ENCODE peak calls at places on chromosome X, in ten cellular contexts. A is left ventricle myocardium inferior, I is brain microvascular endothelial cell, D is right atrium auricular region, M is upper lobe of right lung, N is A549, O is HFF-Myc, J is SK-N-SH, U is AG04450, H is dorsolateral prefrontal cortex. Q is an unnamed sample.

GRCh38 chrX:118552501-118552900 is 56.9 kb downstream of the DOCK11 start:
- DNase-seq in A (no peak), D (peak), I (peak), N (peak), O (no peak), H (no peak), U (no peak), J (no peak), M (no peak), Q (no peak)

GRCh38 chrX:28920554-28920953 is 333.3 kb downstream of the IL1RAPL1 start:
- DNase-seq in H (no peak), U (no peak), O (no peak), N (no peak), J (no peak), I (no peak), M (no peak), A (no peak), D (no peak), Q (no peak)

GRCh38 chrX:138648570-138648969 is 62.9 kb downstream of the FGF13 start:
- DNase-seq in M (no peak), O (no peak), D (no peak), A (no peak), I (no peak), H (no peak), J (no peak), U (no peak), N (no peak), Q (no peak)

GRCh38 chrX:12304261-12304660 is 166.0 kb downstream of the FRMPD4 start:
- DNase-seq in N (no peak), I (peak), H (no peak), J (no peak), M (no peak), U (no peak), A (no peak), D (no peak), O (no peak), Q (no peak)

GRCh38 chrX:97159916-97160800 is 276.4 kb downstream of the RPA4 start:
- DNase-seq in H (no peak), A (no peak), O (no peak), N (no peak), D (no peak), I (no peak), U (no peak), M (no peak), J (no peak), Q (no peak)

GRCh38 chrX:55326985-55327384 is 62.3 kb upstream of the PAGE3 start:
- DNase-seq in N (no peak), J (no peak), O (no peak), I (no peak), A (no peak), U (no peak), M (no peak), D (no peak), H (no peak), Q (no peak)

GRCh38 chrX:44938111-44938510 is 65.1 kb downstream of the KDM6A start:
- DNase-seq in H (no peak), I (no peak), O (no peak), D (no peak), A (no peak), U (no peak), N (no peak), J (no peak), M (no peak), Q (no peak)

GRCh38 chrX:42219231-42219630 is 295.9 kb upstream of the CASK start:
- DNase-seq in O (no peak), D (no peak), H (no peak), I (no peak), M (no peak), J (no peak), A (no peak), U (no peak), N (no peak), Q (no peak)

GRCh38 chrX:40157228-40158035 is 59.7 kb upstream of the BCOR start:
- DNase-seq in I (no peak), A (no peak), N (no peak), M (no peak), J (no peak), H (no peak), U (no peak), O (no peak), D (no peak), Q (no peak)

GRCh38 chrX:130401415-130402210 is at the start of gene RBMX2:
- DNase-seq in N (peak), D (peak), A (peak), I (peak), M (peak), J (peak), U (peak), O (peak), H (peak), Q (peak)

GRCh38 chrX:97685753-97686152 is 802.0 kb downstream of the RPA4 start:
- DNase-seq in N (peak), U (no peak), M (no peak), O (no peak), A (no peak), I (peak), H (no peak), D (no peak), J (peak), Q (no peak)

GRCh38 chrX:131985526-131986049 is 37.5 kb upstream of the STK26 start:
- DNase-seq in D (no peak), O (no peak), I (no peak), N (no peak), J (no peak), M (no peak), U (no peak), H (no peak), A (no peak), Q (no peak)

GRCh38 chrX:9781941-9782340 is 4.3 kb upstream of the SHROOM2 start:
- DNase-seq in D (no peak), H (no peak), N (no peak), A (no peak), M (no peak), I (no peak), J (no peak), U (no peak), O (no peak), Q (no peak)

GRCh38 chrX:9786839-9787635 is 808 bp downstream of the SHROOM2 start:
- DNase-seq in U (no peak), A (no peak), D (no peak), O (peak), M (peak), J (peak), I (no peak), H (no peak), N (no peak), Q (no peak)

GRCh38 chrX:9785944-9786741 is at the start of gene SHROOM2:
- DNase-seq in D (no peak), I (no peak), M (peak), J (peak), U (no peak), N (no peak), H (no peak), A (no peak), O (no peak), Q (no peak)

GRCh38 chrX:9788908-9789307 is 2.7 kb downstream of the SHROOM2 start:
- DNase-seq in D (no peak), H (no peak), N (no peak), O (no peak), M (no peak), I (no peak), U (peak), J (no peak), A (no peak), Q (no peak)

DNA sequence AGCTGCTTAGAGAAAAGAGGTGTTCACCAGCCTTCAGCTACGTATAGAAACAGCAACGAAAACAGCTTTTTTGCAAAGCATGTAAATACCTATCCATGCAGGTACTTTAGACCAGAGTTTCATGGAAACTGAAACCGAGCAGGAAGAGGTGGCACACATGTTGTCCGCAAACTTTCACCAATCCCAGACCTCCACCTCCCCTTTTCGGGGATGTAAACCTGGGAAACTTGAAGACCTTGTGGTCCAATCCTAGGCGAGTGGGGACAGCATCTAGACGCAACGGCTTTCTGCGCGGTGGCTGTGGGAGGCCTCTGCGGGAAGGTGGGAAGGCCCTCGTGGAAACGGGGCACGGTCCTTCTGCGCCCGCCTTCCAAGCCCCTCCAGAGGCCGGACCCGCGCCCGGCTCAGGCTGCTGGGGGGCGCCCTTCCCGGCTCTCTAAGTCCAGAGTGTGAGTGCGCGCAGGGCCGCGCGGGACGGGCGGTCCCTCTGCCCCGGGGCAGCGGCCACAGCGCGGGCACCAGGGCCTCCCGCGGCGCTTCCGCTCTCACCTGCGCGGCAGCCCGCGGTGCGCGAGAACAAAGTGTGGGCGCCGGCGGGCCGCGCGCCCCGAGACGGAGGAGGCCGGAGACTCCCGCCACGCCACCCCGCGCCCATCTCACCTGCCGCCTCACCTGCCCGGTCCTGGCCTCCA is 831 bp upstream of the SHROOM2 start:
- DNase-seq in N (no peak), J (peak), M (no peak), I (no peak), A (no peak), H (no peak), U (no peak), O (no peak), D (no peak), Q (no peak)
- H3K4me3 ChIP-seq in N (peak), J (peak), M (peak), I (no peak), A (peak), H (no peak), U (peak), O (no peak), D (peak), Q (no peak)

DNA sequence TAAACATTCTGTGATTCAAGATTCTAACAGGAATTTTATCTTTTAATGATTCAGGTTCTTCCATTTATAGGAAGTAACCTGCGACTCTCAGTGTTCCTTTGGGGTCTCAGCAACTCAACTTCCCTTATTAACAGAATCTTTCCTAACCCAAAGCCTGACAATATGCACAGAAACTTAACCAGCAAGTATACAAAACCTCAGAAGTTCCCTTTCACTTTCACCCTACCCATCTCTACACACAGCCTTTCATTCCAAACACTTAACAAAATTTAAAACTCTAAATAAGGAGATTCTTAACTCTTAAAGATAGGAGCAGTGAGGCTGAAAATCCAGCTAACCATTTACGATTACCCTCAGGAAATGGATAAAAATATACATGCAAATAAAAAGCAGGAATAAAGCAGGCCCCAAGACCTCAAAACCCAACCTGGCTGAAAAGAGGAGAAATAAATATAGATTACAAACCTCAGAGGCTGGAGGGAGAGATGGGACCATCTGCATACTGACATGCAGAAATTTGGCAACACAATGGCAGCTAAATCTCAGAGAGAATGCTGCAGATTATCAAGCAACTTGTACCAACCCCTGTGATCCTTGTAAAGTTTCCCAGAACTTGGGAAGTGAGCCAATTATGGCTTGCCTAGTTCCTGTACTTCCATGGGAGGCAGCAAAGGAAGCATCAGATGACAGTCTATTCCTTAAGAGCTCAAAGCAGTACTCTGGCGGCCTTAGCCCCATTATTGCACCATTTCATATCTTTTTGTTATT is 101.0 kb downstream of the ATP11C start:
- DNase-seq in J (no peak), D (no peak), M (no peak), I (peak), O (peak), N (no peak), H (no peak), U (peak), A (no peak), Q (no peak)
- H3K4me3 ChIP-seq in J (no peak), D (no peak), M (no peak), I (no peak), O (no peak), N (no peak), H (no peak), U (no peak), A (no peak), Q (no peak)

GRCh38 chrX:72027024-72027913 is 104.4 kb downstream of the RTL5 start:
- DNase-seq in A (no peak), J (no peak), M (no peak), D (peak), H (no peak), O (no peak), N (no peak), I (no peak), U (no peak), Q (no peak)
- H3K4me3 ChIP-seq in A (no peak), J (no peak), M (no peak), D (no peak), H (no peak), O (peak), N (no peak), I (no peak), U (peak), Q (peak)

GRCh38 chrX:10617964-10618342 is 2.4 kb downstream of the MID1 start:
- DNase-seq in D (no peak), H (no peak), N (peak), M (no peak), A (no peak), J (peak), U (no peak), I (peak), O (no peak), Q (no peak)

GRCh38 chrX:10619311-10620015 is 922 bp downstream of the MID1 start:
- DNase-seq in A (no peak), U (no peak), D (no peak), N (no peak), I (peak), J (peak), H (no peak), M (no peak), O (no peak), Q (no peak)

GRCh38 chrX:10618911-10619310 is 1.5 kb downstream of the MID1 start:
- DNase-seq in H (no peak), N (no peak), U (no peak), I (no peak), O (no peak), M (no peak), J (no peak), D (no peak), A (no peak), Q (no peak)

GRCh38 chrX:10615931-10616780 is 4.2 kb downstream of the MID1 start:
- DNase-seq in N (no peak), I (peak), O (no peak), J (peak), M (no peak), D (no peak), H (no peak), A (no peak), U (no peak), Q (peak)

DNA sequence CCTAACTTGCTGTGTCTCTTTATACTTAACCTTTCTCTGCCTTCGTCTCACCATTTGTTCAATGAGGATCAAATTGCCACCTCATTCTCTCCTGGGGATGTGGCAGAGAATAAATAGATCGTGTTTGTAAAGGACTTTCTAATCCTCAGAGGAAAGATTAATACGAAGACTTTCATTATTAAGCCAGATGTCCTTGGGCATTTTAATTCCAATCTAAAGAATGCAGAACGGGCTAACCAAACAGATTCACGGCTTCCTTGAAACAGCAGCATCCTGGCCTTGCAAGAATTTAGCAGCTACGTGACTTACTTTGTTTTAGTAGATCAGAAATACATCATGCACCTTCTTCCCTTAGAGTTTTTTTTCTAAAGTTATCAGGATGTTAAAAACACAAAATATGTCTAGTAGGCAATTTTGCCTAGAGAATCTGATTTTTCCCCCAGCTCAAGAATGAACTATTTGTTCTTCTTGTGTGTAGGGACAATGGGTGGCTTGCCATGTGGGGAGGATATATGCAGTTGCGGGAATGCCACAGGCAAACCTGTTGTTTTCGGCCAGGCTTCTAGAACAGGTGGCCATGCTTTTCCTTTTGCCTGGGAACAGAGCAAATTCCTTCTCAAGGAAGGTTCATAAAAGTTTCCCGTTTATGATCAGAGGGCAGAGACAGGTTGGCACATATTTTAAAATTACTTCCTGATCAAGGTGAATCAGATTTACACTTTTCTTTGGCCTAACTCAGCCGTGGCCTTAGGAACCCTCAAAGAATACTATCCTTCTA is 3.0 kb downstream of the MID1 start:
- DNase-seq in N (no peak), M (no peak), H (no peak), A (no peak), D (no peak), U (no peak), J (no peak), O (no peak), I (no peak), Q (no peak)
- H3K4me3 ChIP-seq in N (peak), M (peak), H (no peak), A (peak), D (peak), U (peak), J (peak), O (peak), I (no peak), Q (peak)